ENCODE peak calls at places on chromosomes 12 and 14, in six cellular contexts. T is upper lobe of left lung, W is testis, Q is heart right ventricle, S is GM23338, X is heart left ventricle. R is an unnamed sample.

GRCh38 chr12:116186482-116187157 is 90.9 kb downstream of the MED13L start:
- DNase-seq in S (no peak), W (no peak), X (no peak), Q (no peak), T (no peak), R (no peak)

GRCh38 chr12:50572760-50573159 is 68.0 kb downstream of the DIP2B start:
- DNase-seq in W (no peak), X (no peak), Q (no peak), T (no peak), S (no peak), R (no peak)

GRCh38 chr14:102944448-102945330 is 22.2 kb downstream of the AMN start:
- DNase-seq in S (no peak), Q (no peak), X (no peak), T (peak; percentile 77), W (no peak), R (no peak)

GRCh38 chr12:110581951-110582285 is 1.2 kb downstream of the PPTC7 start:
- DNase-seq in S (peak; percentile 42), W (peak; percentile 32), Q (no peak), X (no peak), T (no peak), R (no peak)

GRCh38 chr12:96846313-96846712 is 60.7 kb upstream of the NEDD1 start:
- DNase-seq in X (no peak), S (peak; percentile 66), W (no peak), T (no peak), Q (no peak), R (no peak)

GRCh38 chr12:66403746-66404145 is 101.5 kb downstream of the HELB start:
- DNase-seq in W (no peak), Q (no peak), S (peak; percentile 22), X (no peak), T (no peak), R (peak; percentile 47)

GRCh38 chr12:21774358-21775129 is at the start of gene KCNJ8:
- DNase-seq in Q (peak; percentile 92), S (peak; percentile 90), W (peak; percentile 35), X (peak; percentile 91), T (peak; percentile 90), R (peak; percentile 96)

GRCh38 chr14:72559227-72559626 is 334.7 kb downstream of the DPF3 start:
- DNase-seq in X (no peak), W (no peak), T (no peak), Q (no peak), S (no peak), R (peak; percentile 55)

GRCh38 chr12:194276-194675 is 19.7 kb downstream of the SLC6A12 start:
- DNase-seq in X (no peak), T (no peak), Q (no peak), S (no peak), W (no peak), R (no peak)

GRCh38 chr12:117388865-117389508 is 27.6 kb upstream of the NOS1 start:
- DNase-seq in S (no peak), Q (no peak), X (no peak), T (peak; percentile 15), W (no peak), R (no peak)

GRCh38 chr12:95960241-95960640 is 17.1 kb downstream of the AMDHD1 start:
- DNase-seq in T (no peak), W (no peak), X (no peak), S (no peak), Q (no peak), R (no peak)

DNA sequence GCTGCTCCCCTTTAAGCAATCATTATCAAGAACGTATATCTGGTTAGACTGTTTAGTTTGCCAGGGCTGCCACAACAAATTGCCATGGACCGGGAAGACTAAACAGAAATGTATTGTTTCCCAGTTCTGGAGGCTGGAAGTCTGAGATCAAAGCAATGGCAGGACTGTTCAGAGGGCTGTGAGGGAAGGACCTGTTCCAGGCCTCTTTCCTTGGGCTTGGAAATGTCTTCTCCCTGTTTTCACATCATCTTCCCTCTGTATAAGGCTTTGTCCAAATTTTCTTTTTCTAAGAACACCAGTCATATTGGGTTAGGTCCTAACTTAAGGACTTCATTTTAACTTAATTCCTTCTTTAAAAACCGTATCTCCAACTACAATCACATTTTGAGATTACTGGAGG is 30.0 kb downstream of the PRDM4 start:
- DNase-seq in X (no peak), T (no peak), Q (no peak), S (no peak), W (no peak), R (no peak)
- H3K27ac ChIP-seq in X (no peak overlapping the region), T (no peak overlapping the region), Q (no peak overlapping the region), S (no peak overlapping the region), W (no peak overlapping the region), R (no peak overlapping the region)

GRCh38 chr12:124506832-124507153 is 60.6 kb downstream of the NCOR2 start:
- DNase-seq in Q (no peak), W (no peak), X (no peak), T (no peak), S (no peak), R (no peak)
- H3K4me3 ChIP-seq in Q (no peak overlapping the region), W (no peak overlapping the region), X (no peak overlapping the region), T (no peak overlapping the region), S (no peak overlapping the region), R (no peak overlapping the region)

GRCh38 chr12:113299619-113300237 is 35.2 kb downstream of the SLC8B1 start:
- DNase-seq in W (peak; percentile 46), X (peak; percentile 60), T (peak; percentile 87), S (peak; percentile 53), Q (peak; percentile 41), R (peak; percentile 95)
- H3K27ac ChIP-seq in W (no peak overlapping the region), X (peak overlapping the region; percentile 89), T (peak overlapping the region; percentile 78), S (no peak overlapping the region), Q (peak overlapping the region; percentile 90), R (peak overlapping the region; percentile 44)

DNA sequence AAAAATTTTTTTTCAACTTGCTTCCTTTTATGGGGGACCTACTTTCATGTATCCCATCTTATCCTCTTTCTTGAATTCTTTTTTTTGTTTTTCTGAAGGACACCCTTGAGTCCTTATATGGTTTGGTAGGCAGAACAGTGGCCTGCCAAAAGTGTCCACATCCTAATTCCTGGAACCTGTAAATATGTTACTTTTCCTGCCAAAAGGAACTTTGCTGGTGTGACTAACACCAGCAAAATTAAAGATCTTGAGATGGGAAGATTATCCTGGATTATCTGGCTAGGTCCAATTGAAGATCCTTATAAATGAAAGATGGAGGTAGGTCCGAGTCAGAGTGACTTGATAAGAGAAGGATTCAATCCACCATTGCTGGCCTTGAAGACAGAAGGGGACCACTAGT is 5.3 kb downstream of the NUBPL start:
- DNase-seq in Q (no peak), S (no peak), X (no peak), T (no peak), W (no peak), R (no peak)
- H3K4me3 ChIP-seq in Q (no peak overlapping the region), S (no peak overlapping the region), X (no peak overlapping the region), T (no peak overlapping the region), W (no peak overlapping the region), R (no peak overlapping the region)

GRCh38 chr12:77294016-77294415 is 228.6 kb upstream of the E2F7 start:
- DNase-seq in W (no peak), S (no peak), T (no peak), X (no peak), Q (no peak), R (no peak)
- H3K27ac ChIP-seq in W (no peak overlapping the region), S (no peak overlapping the region), T (no peak overlapping the region), X (no peak overlapping the region), Q (no peak overlapping the region), R (no peak overlapping the region)

GRCh38 chr12:46678441-46678840 is 147.4 kb downstream of the SLC38A4 start:
- DNase-seq in X (no peak), W (no peak), S (no peak), Q (no peak), T (no peak), R (no peak)
- H3K4me3 ChIP-seq in X (no peak overlapping the region), W (no peak overlapping the region), S (no peak overlapping the region), Q (no peak overlapping the region), T (no peak overlapping the region), R (no peak overlapping the region)

R was measured in endodermal cell.